ENCODE peak calls at places on chromosomes 3 and 15, in four cellular contexts. L is stomach; I is A549; P is naive thymus-derived CD4-positive, alpha-beta T cell. R is an unnamed sample.
A peak's percentile ranks its signal among the peaks of the same experiment; 100 is the strongest.

GRCh38 chr3:65338571-65338970 is 650.8 kb upstream of the ADAMTS9 start:
- DNase-seq in L (no peak), I (no peak), P (no peak), R (no peak)

GRCh38 chr3:14317057-14317553 is 85.3 kb upstream of the SLC6A6 start:
- DNase-seq in L (no peak), I (no peak), P (no peak), R (no peak)

GRCh38 chr15:71802770-71803169 is 7.6 kb upstream of the NR2E3 start:
- DNase-seq in L (no peak), I (no peak), P (no peak), R (no peak)

GRCh38 chr15:98217356-98217755 is 256.9 kb downstream of the ARRDC4 start:
- DNase-seq in L (no peak), I (no peak), P (no peak), R (no peak)

GRCh38 chr15:47968593-47968992 is 152.2 kb upstream of the SLC24A5 start:
- DNase-seq in L (no peak), I (no peak), P (no peak), R (no peak)

GRCh38 chr15:93029613-93030429 is 59.2 kb downstream of the RGMA start:
- DNase-seq in L (no peak), I (no peak), P (no peak), R (no peak)

GRCh38 chr15:39976291-39977274 is 42.7 kb downstream of the EIF2AK4 start:
- DNase-seq in L (peak; percentile 28), I (no peak), P (no peak), R (no peak)

GRCh38 chr15:58551084-58551763 is 119.4 kb downstream of the LIPC start:
- DNase-seq in L (peak; percentile 14), I (no peak), P (no peak), R (peak; percentile 17)

GRCh38 chr3:54374214-54374855 is 252.0 kb downstream of the CACNA2D3 start:
- DNase-seq in L (peak; percentile 55), I (peak; percentile 5), P (no peak), R (no peak)

GRCh38 chr3:182971637-182972036 is 8.7 kb downstream of the DCUN1D1 start:
- DNase-seq in L (no peak), I (no peak), P (no peak), R (no peak)

GRCh38 chr15:25693321-25694237 is 169.5 kb downstream of the ATP10A start:
- DNase-seq in L (no peak), I (no peak), P (peak; percentile 13), R (no peak)

GRCh38 chr3:141462176-141462859 is 24.5 kb upstream of the RASA2 start:
- DNase-seq in L (no peak), I (no peak), P (no peak), R (no peak)

GRCh38 chr3:59052803-59053411 is 3.1 kb upstream of the CFAP20DC start:
- DNase-seq in L (no peak), I (no peak), P (no peak), R (no peak)

GRCh38 chr3:37320276-37320675 is 145.9 kb upstream of the LRRFIP2 start:
- DNase-seq in L (no peak), I (no peak), P (no peak), R (no peak)

GRCh38 chr15:61144055-61144454 is 85.0 kb downstream of the RORA start:
- DNase-seq in L (no peak), I (no peak), P (no peak), R (no peak)

DNA sequence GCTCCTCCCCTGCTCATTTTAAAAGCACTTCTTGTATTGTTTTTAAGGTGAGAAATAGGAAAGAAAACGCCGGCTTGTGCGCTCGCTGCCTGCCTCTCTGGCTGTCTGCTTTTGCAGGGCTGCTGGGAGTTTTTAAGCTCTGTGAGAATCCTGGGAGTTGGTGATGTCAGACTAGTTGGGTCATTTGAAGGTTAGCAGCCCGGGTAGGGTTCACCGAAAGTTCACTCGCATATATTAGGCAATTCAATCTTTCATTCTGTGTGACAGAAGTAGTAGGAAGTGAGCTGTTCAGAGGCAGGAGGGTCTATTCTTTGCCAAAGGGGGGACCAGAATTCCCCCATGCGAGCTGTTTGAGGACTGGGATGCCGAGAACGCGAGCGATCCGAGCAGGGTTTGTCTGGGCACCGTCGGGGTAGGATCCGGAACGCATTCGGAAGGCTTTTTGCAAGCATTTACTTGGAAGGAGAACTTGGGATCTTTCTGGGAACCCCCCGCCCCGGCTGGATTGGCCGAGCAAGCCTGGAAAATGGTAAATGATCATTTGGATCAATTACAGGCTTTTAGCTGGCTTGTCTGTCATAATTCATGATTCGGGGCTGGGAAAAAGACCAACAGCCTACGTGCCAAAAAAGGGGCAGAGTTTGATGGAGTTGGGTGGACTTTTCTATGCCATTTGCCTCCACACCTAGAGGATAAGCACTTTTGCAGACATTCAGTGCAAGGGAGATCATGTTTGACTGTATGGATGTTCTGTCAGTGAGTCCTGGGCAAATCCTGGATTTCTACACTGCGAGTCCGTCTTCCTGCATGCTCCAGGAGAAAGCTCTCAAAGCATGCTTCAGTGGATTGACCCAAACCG is at the start of gene RARB:
- DNase-seq in L (peak; percentile 61), I (peak; percentile 80), P (no peak), R (no peak)
- H3K4me3 ChIP-seq in L (peak within 1 kb of the TSS; percentile 56), I (peak within 1 kb of the TSS; percentile 68), P (no peak within 1 kb of the TSS), R (no peak within 1 kb of the TSS)

GRCh38 chr15:101187820-101188516 is 63.9 kb downstream of the CHSY1 start:
- DNase-seq in L (no peak), I (no peak), P (no peak), R (no peak)
- H3K4me1 ChIP-seq in L (peaks cover 36% of the 10 kb centered on the region), I (peaks cover 19% of the 10 kb centered on the region), P (peaks cover 6% of the 10 kb centered on the region), R (peaks cover 26% of the 10 kb centered on the region)

DNA sequence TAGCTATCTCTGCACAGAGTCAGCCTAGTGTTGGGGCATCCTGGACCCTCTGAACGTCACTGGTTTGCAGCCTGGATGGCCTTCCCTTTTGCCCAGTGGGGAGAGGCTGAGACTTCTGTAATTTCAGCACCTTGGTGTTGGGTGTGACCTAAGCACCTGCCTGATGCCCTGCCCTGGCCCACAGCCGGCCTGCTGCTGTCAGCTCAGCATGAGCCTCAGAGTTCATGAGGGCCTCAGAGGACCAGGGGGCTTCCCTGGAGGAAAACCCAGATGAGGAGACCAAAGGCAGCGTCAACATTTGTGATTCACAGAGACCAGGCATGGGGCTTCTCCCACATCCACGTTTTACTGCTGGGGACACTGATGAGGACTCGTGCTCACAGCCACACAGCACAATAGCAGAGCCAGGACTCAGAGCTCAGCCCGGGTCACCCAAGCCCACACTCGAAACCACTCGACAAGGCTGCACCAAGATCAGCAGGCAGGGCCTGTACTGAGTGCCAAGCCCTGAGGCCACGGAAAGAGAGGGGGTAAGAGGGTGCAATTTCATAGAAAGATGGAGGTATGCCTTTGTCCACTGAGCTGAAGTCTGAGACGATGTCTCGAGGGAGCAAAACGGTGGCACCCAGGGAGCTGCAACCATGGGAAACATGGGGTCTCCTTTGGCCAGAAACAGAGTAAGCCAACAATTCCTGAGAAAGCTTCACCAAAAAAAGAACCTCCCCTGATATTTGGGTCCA is 9.9 kb upstream of the GP9 start:
- DNase-seq in L (no peak), I (no peak), P (no peak), R (no peak)
- H3K4me3 ChIP-seq in L (no peak overlapping the region), I (no peak overlapping the region), P (no peak overlapping the region), R (no peak overlapping the region)

GRCh38 chr15:101128696-101129095 is 123.2 kb downstream of the CHSY1 start:
- DNase-seq in L (no peak), I (no peak), P (no peak), R (no peak)

GRCh38 chr15:101124731-101125558 is 126.9 kb downstream of the CHSY1 start:
- DNase-seq in L (no peak), I (no peak), P (no peak), R (no peak)

GRCh38 chr15:101127503-101128076 is 124.3 kb downstream of the CHSY1 start:
- DNase-seq in L (peak; percentile 68), I (no peak), P (peak; percentile 25), R (peak; percentile 21)

GRCh38 chr15:101128191-101128590 is 123.7 kb downstream of the CHSY1 start:
- DNase-seq in L (no peak), I (no peak), P (no peak), R (no peak)

GRCh38 chr15:101126618-101127502 is 125.0 kb downstream of the CHSY1 start:
- DNase-seq in L (no peak), I (no peak), P (no peak), R (no peak)
- H3K4me1 ChIP-seq in L (peaks cover 25% of the 10 kb centered on the region), I (no peaks in the 10 kb centered on the region), P (peaks cover 24% of the 10 kb centered on the region), R (peaks cover 26% of the 10 kb centered on the region)

GRCh38 chr3:147413712-147414325 is 4.7 kb downstream of the ZIC1 start:
- DNase-seq in L (no peak), I (no peak), P (no peak), R (no peak)

GRCh38 chr3:147414369-147415135 is 5.4 kb downstream of the ZIC1 start:
- DNase-seq in L (no peak), I (no peak), P (no peak), R (no peak)

GRCh38 chr3:147411777-147412176 is 2.6 kb downstream of the ZIC1 start:
- DNase-seq in L (no peak), I (no peak), P (no peak), R (no peak)

GRCh38 chr3:147412491-147412916 is 3.3 kb downstream of the ZIC1 start:
- DNase-seq in L (no peak), I (no peak), P (no peak), R (no peak)

DNA sequence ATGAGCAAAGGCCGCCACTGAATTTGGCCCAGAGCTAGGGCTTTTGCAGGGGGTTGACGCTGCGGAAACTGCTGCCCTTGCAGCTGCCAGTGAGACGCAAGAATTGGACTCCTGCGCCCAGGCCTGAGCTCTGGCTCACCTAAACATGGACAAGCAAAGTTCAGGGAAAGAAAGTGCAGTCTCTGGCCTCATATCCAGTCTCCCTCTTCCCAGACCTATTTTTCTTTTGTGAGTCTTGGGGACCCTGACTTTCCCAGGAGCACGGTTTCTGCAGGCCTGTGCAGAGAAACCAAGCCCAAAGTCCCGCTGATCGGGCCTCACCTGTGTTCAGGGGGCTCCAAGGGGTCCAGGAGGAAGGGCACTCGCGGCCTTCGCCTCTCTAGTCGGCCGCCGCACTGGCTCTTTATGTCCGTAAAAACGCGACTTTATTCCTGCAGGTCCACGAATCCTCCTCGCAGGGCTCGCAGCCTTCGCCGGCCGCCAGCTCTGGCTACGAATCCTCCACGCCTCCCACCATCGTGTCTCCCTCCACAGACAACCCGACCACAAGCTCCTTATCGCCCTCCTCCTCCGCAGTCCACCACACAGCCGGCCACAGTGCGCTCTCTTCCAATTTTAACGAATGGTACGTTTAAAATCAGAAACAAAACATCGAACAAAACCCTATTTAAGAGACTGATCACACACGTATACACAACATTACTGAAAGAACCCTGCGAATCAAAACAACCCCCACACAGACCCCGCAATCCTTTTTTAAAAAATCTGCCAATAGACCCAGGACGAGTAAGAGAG is 3.9 kb downstream of the ZIC1 start:
- DNase-seq in L (no peak), I (no peak), P (no peak), R (no peak)
- H3K4me3 ChIP-seq in L (peak overlapping the region; percentile 3), I (no peak overlapping the region), P (no peak overlapping the region), R (peak overlapping the region; percentile 22)

GRCh38 chr15:37109952-37110630 is 9.7 kb upstream of the MEIS2 start:
- DNase-seq in L (no peak), I (no peak), P (no peak), R (no peak)
- H3K4me1 ChIP-seq in L (peaks cover 13% of the 10 kb centered on the region), I (no peaks in the 10 kb centered on the region), P (no peaks in the 10 kb centered on the region), R (peaks cover 9% of the 10 kb centered on the region)

GRCh38 chr3:45909542-45909941 is 23.2 kb downstream of the CCR9 start:
- DNase-seq in L (no peak), I (no peak), P (no peak), R (no peak)

GRCh38 chr3:45907769-45908705 is 21.7 kb downstream of the CCR9 start:
- DNase-seq in L (no peak), I (no peak), P (peak; percentile 37), R (no peak)

GRCh38 chr3:45906681-45907220 is 20.4 kb downstream of the CCR9 start:
- DNase-seq in L (no peak), I (no peak), P (no peak), R (no peak)

GRCh38 chr3:45910892-45911291 is 24.5 kb downstream of the CCR9 start:
- DNase-seq in L (no peak), I (no peak), P (no peak), R (no peak)

GRCh38 chr3:45908761-45909160 is 22.4 kb downstream of the CCR9 start:
- DNase-seq in L (no peak), I (no peak), P (no peak), R (no peak)
- H3K4me3 ChIP-seq in L (no peak overlapping the region), I (no peak overlapping the region), P (no peak overlapping the region), R (no peak overlapping the region)